ENCODE peak calls at places on chromosomes 13 and 19, in nine cellular contexts. E, J, V, N, P, X, Z, M and K are unnamed samples. For H3K27me3 and H3K4me1, the result is how much of the 10 kb centered on the place peaks cover.

GRCh38 chr13:109787135-109787954 is 962 bp upstream of the IRS2 start:
- DNase-seq in N (no peak), Z (no peak), J (no peak), P (no peak), V (peak), E (peak), X (peak), M (peak), K (no peak)

GRCh38 chr13:44972956-44973581 is 16.2 kb downstream of the NUFIP1 start:
- DNase-seq in E (peak), N (no peak), Z (peak), J (no peak), X (peak), M (no peak), V (no peak), P (no peak), K (no peak)

GRCh38 chr19:14006766-14007562 is 844 bp upstream of the RFX1 start:
- DNase-seq in Z (no peak), N (no peak), X (peak), V (no peak), J (peak), P (no peak), E (no peak), M (peak), K (peak)

GRCh38 chr19:4414144-4414799 is 11.8 kb downstream of the CHAF1A start:
- DNase-seq in N (no peak), J (no peak), P (no peak), X (peak), Z (no peak), M (no peak), E (no peak), V (no peak), K (no peak)

GRCh38 chr19:56245062-56245740 is 27.3 kb upstream of the EDDM13 start:
- DNase-seq in N (peak), M (no peak), J (peak), E (no peak), P (no peak), Z (no peak), X (no peak), V (no peak), K (no peak)

GRCh38 chr19:15198006-15198356 is 2.8 kb downstream of the NOTCH3 start:
- DNase-seq in Z (no peak), N (no peak), V (no peak), X (no peak), M (no peak), P (no peak), J (no peak), E (no peak), K (no peak)

GRCh38 chr19:12789904-12790619 is 1.2 kb upstream of the JUNB start:
- DNase-seq in X (peak), J (peak), V (peak), P (peak), E (peak), M (peak), N (peak), Z (peak), K (peak)

GRCh38 chr13:110312669-110313031 is 5.6 kb downstream of the COL4A2 start:
- DNase-seq in M (no peak), J (peak), Z (no peak), N (peak), V (no peak), X (peak), E (no peak), P (no peak), K (peak)

GRCh38 chr13:79901336-79901735 is 420.4 kb downstream of the NDFIP2 start:
- DNase-seq in X (peak), N (no peak), J (peak), M (no peak), P (no peak), E (no peak), V (no peak), Z (no peak), K (no peak)

GRCh38 chr19:17455308-17455707 is 5.4 kb downstream of the NXNL1 start:
- DNase-seq in N (no peak), X (no peak), V (no peak), M (no peak), E (no peak), J (no peak), P (no peak), Z (no peak), K (no peak)

GRCh38 chr19:47272448-47273312 is 2.0 kb upstream of the INAFM1 start:
- DNase-seq in P (peak), V (no peak), Z (no peak), E (no peak), X (no peak), M (peak), N (no peak), J (peak), K (peak)

GRCh38 chr19:48395499-48395898 is 2.0 kb downstream of the GRIN2D start:
- DNase-seq in J (no peak), E (no peak), X (no peak), P (no peak), N (no peak), V (no peak), Z (no peak), M (no peak), K (no peak)

GRCh38 chr13:56338421-56338820 is 802.3 kb upstream of the PRR20A start:
- DNase-seq in M (no peak), Z (no peak), E (no peak), N (no peak), V (no peak), P (no peak), J (no peak), X (no peak), K (no peak)

GRCh38 chr13:91017031-91017668 is 330.3 kb upstream of the MIR17HG start:
- DNase-seq in V (peak), N (peak), E (peak), J (peak), Z (peak), P (no peak), M (peak), X (peak), K (peak)

GRCh38 chr19:58296086-58296485 is 9.1 kb upstream of the ERVK3-1 start:
- DNase-seq in M (no peak), E (no peak), J (no peak), V (no peak), Z (no peak), P (no peak), X (no peak), N (no peak), K (no peak)

GRCh38 chr19:49513746-49514118 is 1.3 kb downstream of the FCGRT start:
- DNase-seq in V (no peak), N (no peak), M (no peak), Z (no peak), E (no peak), J (no peak), X (no peak), P (no peak), K (no peak)

GRCh38 chr13:23618341-23618740 is 48.1 kb downstream of the TNFRSF19 start:
- DNase-seq in P (no peak), V (no peak), Z (no peak), N (peak), J (peak), M (no peak), E (no peak), X (peak), K (peak)

DNA sequence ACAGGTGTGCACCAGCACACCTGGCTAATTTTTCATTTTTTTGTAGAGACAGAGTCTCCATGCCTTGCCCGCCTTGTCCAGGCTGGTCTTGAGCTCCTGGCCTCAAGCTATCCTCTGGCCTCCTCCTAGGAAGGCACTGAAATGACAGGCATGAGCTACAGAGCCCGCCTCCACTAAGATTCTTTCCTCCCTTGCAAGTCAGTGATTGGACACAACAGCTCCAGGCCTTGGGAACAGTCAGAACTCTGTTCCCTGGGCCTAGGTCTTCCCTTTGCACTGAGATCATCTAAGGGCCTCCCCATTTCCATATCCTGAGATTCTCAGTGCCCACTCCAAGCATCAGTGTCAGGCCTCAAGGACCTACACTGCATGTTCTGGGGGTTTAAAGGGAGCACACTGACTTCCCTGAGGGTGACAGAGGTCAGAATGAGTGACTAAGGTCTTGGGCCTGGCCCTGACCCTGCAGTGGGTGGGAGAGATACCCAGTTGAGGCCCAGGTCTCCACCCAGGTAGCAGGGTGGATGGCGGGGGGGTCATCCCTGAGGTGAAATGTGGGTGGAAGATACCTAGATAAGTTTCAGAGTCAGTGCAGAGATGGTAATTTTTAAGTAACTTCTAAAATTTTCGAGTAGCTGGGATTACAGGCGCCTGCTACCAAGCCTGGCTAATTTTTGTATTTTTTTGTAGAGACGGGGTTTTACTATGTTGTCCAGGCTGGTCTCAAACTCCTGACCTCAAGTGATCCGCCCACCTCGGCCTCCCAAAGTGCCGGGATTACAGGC is 17.3 kb upstream of the ERCC1 start:
- DNase-seq in P (no peak), M (no peak), E (peak), N (no peak), V (no peak), X (peak), J (peak), Z (no peak), K (peak)
- H3K27me3 ChIP-seq in P (under half), M (under half), E (under half), N (under half), V (under half), X (under half), J (under half), Z (under half), K (under half)

GRCh38 chr13:48222358-48223015 is 10.5 kb upstream of the ITM2B start:
- DNase-seq in N (no peak), E (no peak), P (peak), M (peak), Z (no peak), J (no peak), V (no peak), X (peak), K (no peak)
- H3K4me1 ChIP-seq in N (under half), E (under half), P (under half), M (under half), Z (under half), J (under half), V (under half), X (under half), K (under half)

GRCh38 chr13:84662503-84662902 is 780.2 kb upstream of the SLITRK1 start:
- DNase-seq in V (no peak), M (no peak), N (no peak), X (no peak), Z (no peak), E (no peak), P (no peak), J (no peak), K (no peak)
- H3K27me3 ChIP-seq in V (under half), M (under half), N (under half), X (under half), Z (under half), E (under half), P (under half), J (under half), K (under half)

DNA sequence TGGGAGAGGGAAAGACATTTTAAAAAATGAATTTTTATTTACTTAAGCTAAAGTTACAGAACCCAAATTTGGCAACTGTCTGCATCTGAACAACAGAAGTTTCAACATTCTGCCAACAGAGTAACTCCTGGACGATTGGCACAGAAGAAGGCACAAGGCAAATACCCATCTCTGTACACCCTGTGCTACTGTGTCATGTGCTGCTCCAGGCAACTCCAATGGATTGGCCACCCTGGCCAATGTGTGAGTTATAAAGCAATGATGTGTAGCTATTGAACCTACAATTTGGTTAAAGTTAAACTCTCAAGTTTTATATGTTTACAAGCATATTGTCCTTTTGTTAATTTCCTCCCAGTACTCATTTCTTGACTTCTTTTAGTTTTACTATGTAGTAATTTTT is 6.1 kb downstream of the STARD13 start:
- DNase-seq in N (no peak), Z (no peak), X (peak), M (no peak), E (no peak), P (no peak), J (no peak), V (no peak), K (no peak)
- H3K4me1 ChIP-seq in N (half or more), Z (under half), X (half or more), M (half or more), E (under half), P (half or more), J (half or more), V (under half), K (under half)

GRCh38 chr19:41521860-41522555 is 54.0 kb upstream of the CEACAM21 start:
- DNase-seq in V (peak), E (peak), X (peak), M (peak), P (no peak), N (no peak), J (no peak), Z (no peak), K (no peak)

GRCh38 chr19:41515054-41515652 is 60.8 kb upstream of the CEACAM21 start:
- DNase-seq in M (no peak), X (no peak), E (no peak), V (no peak), P (no peak), Z (no peak), J (no peak), N (no peak), K (no peak)

GRCh38 chr19:41518141-41518540 is 57.8 kb upstream of the CEACAM21 start:
- DNase-seq in Z (no peak), N (no peak), V (no peak), P (no peak), J (no peak), M (no peak), E (no peak), X (no peak), K (no peak)
- H3K27me3 ChIP-seq in Z (half or more), N (half or more), V (under half), P (half or more), J (under half), M (under half), E (under half), X (half or more), K (under half)

GRCh38 chr19:34320277-34320676 is 44.7 kb upstream of the GPI start:
- DNase-seq in E (no peak), V (no peak), J (no peak), N (no peak), Z (no peak), M (no peak), P (no peak), X (no peak), K (no peak)

GRCh38 chr19:34317311-34317927 is 47.6 kb upstream of the GPI start:
- DNase-seq in P (no peak), Z (no peak), E (no peak), V (no peak), M (no peak), X (no peak), J (peak), N (no peak), K (no peak)

GRCh38 chr19:34316741-34317241 is 48.2 kb upstream of the GPI start:
- DNase-seq in P (no peak), E (no peak), X (peak), N (no peak), J (peak), V (no peak), Z (peak), M (no peak), K (no peak)

GRCh38 chr19:34319785-34320184 is 45.2 kb upstream of the GPI start:
- DNase-seq in J (peak), M (no peak), E (no peak), X (no peak), P (no peak), N (no peak), Z (no peak), V (no peak), K (no peak)

DNA sequence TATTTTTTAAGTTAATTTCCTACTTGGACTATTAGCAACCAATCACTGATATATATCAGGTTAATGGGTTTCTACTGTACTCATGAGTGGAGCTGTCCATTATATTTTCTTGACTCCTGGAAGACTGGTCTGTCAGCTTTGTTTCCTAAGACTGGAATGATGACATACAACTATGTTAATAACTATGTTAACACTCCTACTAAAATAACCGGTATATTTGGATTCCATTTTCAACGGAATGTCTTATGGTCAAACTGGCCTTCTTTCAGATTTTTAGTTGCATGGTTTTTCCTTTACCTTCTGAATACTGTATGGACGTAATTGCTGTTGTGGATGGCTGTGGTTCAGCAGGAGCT is 45.8 kb upstream of the GPI start:
- DNase-seq in N (no peak), Z (no peak), E (no peak), M (no peak), J (no peak), P (no peak), V (no peak), X (no peak), K (no peak)
- H3K4me1 ChIP-seq in N (under half), Z (under half), E (under half), M (under half), J (under half), P (under half), V (under half), X (under half), K (under half)

GRCh38 chr19:53962887-53963435 is at the start of gene CACNG8:
- DNase-seq in N (no peak), M (no peak), Z (no peak), P (no peak), J (no peak), V (no peak), X (no peak), E (no peak), K (no peak)

GRCh38 chr19:53960187-53960586 is 2.5 kb upstream of the CACNG8 start:
- DNase-seq in X (no peak), V (no peak), E (no peak), Z (no peak), M (no peak), J (no peak), N (no peak), P (no peak), K (no peak)

GRCh38 chr19:53961523-53962345 is 1.0 kb upstream of the CACNG8 start:
- DNase-seq in P (no peak), Z (no peak), X (no peak), M (no peak), E (no peak), J (no peak), N (no peak), V (no peak), K (no peak)

GRCh38 chr19:53959176-53959757 is 3.5 kb upstream of the CACNG8 start:
- DNase-seq in N (no peak), X (no peak), M (no peak), P (no peak), J (no peak), Z (no peak), V (no peak), E (no peak), K (no peak)

DNA sequence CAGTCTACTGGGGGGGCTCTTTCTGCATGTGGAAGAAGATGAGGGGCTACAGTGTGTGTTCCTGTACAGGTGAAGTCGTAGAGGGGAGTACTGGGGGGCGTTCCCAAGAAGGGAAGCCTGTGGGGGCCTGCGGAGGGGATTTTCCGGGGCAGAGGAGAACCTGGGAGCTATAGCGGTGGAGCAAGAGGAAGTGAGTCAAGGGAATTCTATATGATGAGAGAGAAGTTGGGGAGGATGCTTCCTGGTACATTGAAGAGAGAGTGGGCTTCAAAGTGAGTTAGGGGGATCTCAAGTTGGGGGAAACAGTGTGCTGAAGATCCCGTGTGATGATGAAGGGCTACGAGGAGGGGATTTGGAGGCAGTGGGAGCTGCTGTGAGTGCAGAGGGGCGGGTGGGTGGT is 1.9 kb upstream of the CACNG8 start:
- DNase-seq in V (no peak), Z (no peak), X (no peak), E (no peak), N (no peak), P (no peak), J (no peak), M (no peak), K (no peak)
- H3K27me3 ChIP-seq in V (half or more), Z (under half), X (under half), E (half or more), N (half or more), P (half or more), J (under half), M (half or more), K (under half)